ENCODE peak calls at places on chromosomes 2 and 18, in seven cellular contexts. Y is H1, N is sigmoid colon, C is upper lobe of left lung, B is HCT116, P is transverse colon, M is GM23338. G is an unnamed sample.

GRCh38 chr2:65476778-65477177 is 44.4 kb upstream of the SPRED2 start:
- DNase-seq in N (no peak), Y (no peak), C (no peak), P (no peak), M (no peak), B (no peak), G (no peak)

GRCh38 chr2:23649819-23650218 is 264.8 kb downstream of the KLHL29 start:
- DNase-seq in P (no peak), Y (no peak), M (no peak), N (no peak), C (no peak), B (no peak), G (no peak)

GRCh38 chr2:34305587-34305986 is 706.5 kb upstream of the FAM98A start:
- DNase-seq in Y (no peak), B (no peak), P (no peak), M (no peak), C (no peak), N (no peak), G (no peak)

GRCh38 chr18:33579868-33580205 is 1.8 kb downstream of the ASXL3 start:
- DNase-seq in Y (no peak), P (no peak), C (no peak), M (no peak), B (no peak), N (no peak), G (no peak)

GRCh38 chr2:10253596-10254372 is 48.9 kb upstream of the HPCAL1 start:
- DNase-seq in N (peak; percentile 51), B (no peak), P (no peak), M (no peak), Y (no peak), C (peak; percentile 40), G (no peak)

GRCh38 chr2:73043279-73043678 is 28.2 kb downstream of the SFXN5 start:
- DNase-seq in C (no peak), Y (no peak), M (no peak), P (no peak), B (no peak), N (no peak), G (no peak)

GRCh38 chr2:68722712-68723111 is 11.9 kb upstream of the ARHGAP25 start:
- DNase-seq in P (no peak), B (peak; percentile 6), C (no peak), Y (no peak), N (no peak), M (peak; percentile 64), G (no peak)

GRCh38 chr2:182634386-182634785 is 81.7 kb upstream of the DNAJC10 start:
- DNase-seq in C (no peak), Y (no peak), P (no peak), M (no peak), B (no peak), N (no peak), G (no peak)

GRCh38 chr2:166516712-166517303 is 22.8 kb upstream of the SCN7A start:
- DNase-seq in N (no peak), C (no peak), Y (no peak), B (no peak), P (peak; percentile 14), M (peak; percentile 72), G (no peak)

GRCh38 chr2:160156084-160156483 is 44.0 kb downstream of the ITGB6 start:
- DNase-seq in P (no peak), M (peak; percentile 34), N (no peak), B (no peak), Y (no peak), C (peak; percentile 31), G (no peak)

GRCh38 chr2:199405241-199405640 is 52.5 kb downstream of the SATB2 start:
- DNase-seq in P (no peak), B (peak; percentile 27), M (peak; percentile 90), C (no peak), N (no peak), Y (no peak), G (no peak)

GRCh38 chr2:156704612-156705011 is 268.4 kb downstream of the GPD2 start:
- DNase-seq in Y (no peak), P (no peak), M (no peak), N (peak; percentile 62), C (no peak), B (no peak), G (no peak)

GRCh38 chr18:28802546-28802945 is 625.6 kb upstream of the CDH2 start:
- DNase-seq in Y (no peak), N (no peak), P (no peak), C (no peak), M (no peak), B (no peak), G (no peak)

GRCh38 chr2:190050001-190050400 is 12.5 kb downstream of the MSTN start:
- DNase-seq in M (no peak), C (no peak), N (no peak), Y (no peak), B (no peak), P (no peak), G (no peak)

GRCh38 chr2:172977330-172978052 is 98.2 kb upstream of the MAP3K20 start:
- DNase-seq in N (no peak), B (no peak), M (peak; percentile 53), P (no peak), C (no peak), Y (peak; percentile 7), G (no peak)

GRCh38 chr2:46937457-46937856 is 21.9 kb upstream of the MCFD2 start:
- DNase-seq in Y (no peak), M (peak; percentile 22), P (no peak), B (no peak), C (no peak), N (no peak), G (no peak)

GRCh38 chr2:127662937-127663565 is 12.3 kb downstream of the LIMS2 start:
- DNase-seq in B (no peak), C (peak; percentile 17), N (peak; percentile 74), P (peak; percentile 6), M (no peak), Y (no peak), G (no peak)
- TF ChIP-seq POLR2AphosphoS5 in B (no peak), C (no peak), N (peak; percentile 88), P (peak; percentile 28), M (no peak), Y (no peak), G (no peak)

DNA sequence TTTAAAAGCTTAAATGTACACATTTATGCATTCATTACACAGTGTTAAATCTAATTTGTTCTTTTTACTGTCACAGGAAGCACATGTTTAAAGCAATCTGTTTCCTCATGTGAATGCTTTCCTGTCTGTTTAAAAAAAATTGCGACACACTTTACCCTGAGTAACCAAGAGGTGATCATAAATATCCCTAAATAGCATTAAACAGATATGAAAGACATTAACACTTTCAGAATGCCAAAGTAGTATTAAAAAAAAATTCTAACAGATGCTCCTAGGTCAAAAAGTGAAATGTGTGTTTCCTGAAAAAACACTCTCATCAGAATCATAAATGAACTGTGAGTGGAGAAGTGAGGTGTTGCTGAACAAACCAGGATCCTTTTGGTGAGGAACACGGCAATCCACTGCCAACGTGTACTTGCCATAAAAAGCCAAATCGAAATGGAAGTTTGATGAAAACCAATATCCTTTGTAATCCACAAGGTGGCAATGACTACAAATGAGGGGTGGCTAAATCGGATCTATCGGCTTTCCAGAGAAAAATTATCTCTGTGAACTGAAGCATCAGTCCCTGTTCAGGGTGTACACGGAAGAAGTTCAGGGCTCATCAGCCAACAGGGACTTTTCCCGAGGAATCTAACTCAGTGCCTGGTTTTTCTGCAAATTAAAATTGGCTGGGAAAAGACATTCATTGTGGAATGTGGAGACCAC is 248.9 kb downstream of the TCF4 start:
- DNase-seq in N (no peak), M (peak; percentile 34), C (no peak), Y (no peak), B (no peak), P (no peak), G (no peak)
- H3K4me1 ChIP-seq in N (peaks cover 33% of the 10 kb centered on the region), M (peaks cover 43% of the 10 kb centered on the region), C (peaks cover 28% of the 10 kb centered on the region), Y (peaks cover 16% of the 10 kb centered on the region), B (no peaks in the 10 kb centered on the region), P (peaks cover 3% of the 10 kb centered on the region), G (no peaks in the 10 kb centered on the region)

GRCh38 chr2:98463081-98463481 is 18.4 kb downstream of the INPP4A start:
- DNase-seq in P (peak; percentile 49), C (no peak), N (peak; percentile 35), M (no peak), Y (no peak), B (no peak), G (no peak)

GRCh38 chr2:98463551-98463971 is 18.9 kb downstream of the INPP4A start:
- DNase-seq in P (no peak), Y (no peak), N (peak; percentile 54), C (no peak), M (peak; percentile 57), B (no peak), G (no peak)

GRCh38 chr2:98463988-98464771 is 19.5 kb downstream of the INPP4A start:
- DNase-seq in M (no peak), N (peak; percentile 49), P (peak; percentile 43), B (no peak), Y (no peak), C (no peak), G (no peak)

GRCh38 chr2:98465456-98466201 is 21.0 kb downstream of the INPP4A start:
- DNase-seq in B (no peak), N (peak; percentile 81), Y (no peak), C (peak; percentile 90), M (no peak), P (peak; percentile 90), G (no peak)

DNA sequence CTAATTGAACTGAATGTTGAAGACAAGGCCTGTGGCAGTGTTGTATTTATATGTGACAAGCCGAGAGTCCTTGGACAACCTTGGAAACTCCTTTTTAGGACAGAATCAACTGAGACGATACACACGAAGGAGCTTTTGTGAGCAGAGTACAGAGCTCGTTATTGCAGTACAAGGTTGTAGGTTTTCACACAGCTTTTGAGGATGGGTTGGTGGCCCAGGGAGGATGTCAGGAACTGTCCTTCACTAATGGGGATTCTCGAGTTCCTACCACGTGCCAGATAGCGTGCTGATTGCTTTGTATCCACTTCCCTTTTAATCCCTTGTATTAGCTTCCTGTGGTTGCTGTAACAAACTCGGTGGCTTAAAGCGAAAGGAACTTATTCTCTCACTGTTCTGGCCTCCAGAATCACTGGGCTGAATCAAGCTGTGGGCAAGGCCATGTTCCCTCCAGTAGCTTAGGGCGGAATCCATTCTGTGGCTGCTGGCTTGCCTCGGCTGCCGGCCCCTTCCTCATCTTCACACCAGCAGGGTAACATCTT is 20.2 kb downstream of the INPP4A start:
- DNase-seq in P (peak; percentile 52), N (peak; percentile 61), Y (no peak), M (no peak), B (no peak), C (peak; percentile 72), G (no peak)
- TF ChIP-seq POLR2AphosphoS5 in P (no peak), N (no peak), Y (no peak), M (no peak), B (no peak), C (peak; percentile 43), G (no peak)

GRCh38 chr2:197212344-197213262 is 98.0 kb downstream of the ANKRD44 start:
- DNase-seq in P (no peak), C (peak; percentile 48), M (no peak), B (no peak), N (no peak), Y (no peak), G (no peak)

GRCh38 chr2:197209742-197210408 is 100.7 kb downstream of the ANKRD44 start:
- DNase-seq in B (no peak), N (no peak), P (no peak), C (peak; percentile 74), M (no peak), Y (no peak), G (no peak)

GRCh38 chr2:197210450-197210849 is 100.1 kb downstream of the ANKRD44 start:
- DNase-seq in P (no peak), M (no peak), C (no peak), B (no peak), Y (no peak), N (no peak), G (no peak)

GRCh38 chr2:197209274-197209673 is 101.3 kb downstream of the ANKRD44 start:
- DNase-seq in C (no peak), P (no peak), Y (no peak), N (no peak), B (no peak), M (no peak), G (no peak)

GRCh38 chr2:197211881-197212342 is 98.7 kb downstream of the ANKRD44 start:
- DNase-seq in B (no peak), C (no peak), M (no peak), Y (no peak), P (no peak), N (no peak), G (no peak)
- H3K4me1 ChIP-seq in B (peaks cover 3% of the 10 kb centered on the region), C (peaks cover 80% of the 10 kb centered on the region), M (no peaks in the 10 kb centered on the region), Y (no peaks in the 10 kb centered on the region), P (peaks cover 17% of the 10 kb centered on the region), N (peaks cover 55% of the 10 kb centered on the region), G (no peaks in the 10 kb centered on the region)

G was measured in prostate gland.